ENCODE peak calls at places on chromosomes 1 and 21, in six cellular contexts. X, L, J, Z, T and N are unnamed samples.

GRCh38 chr1:84078108-84078823 is 65.8 kb upstream of the PRKACB start:
- DNase-seq in X (peak; percentile 91), L (no peak), J (no peak), Z (no peak), T (peak; percentile 57), N (no peak)

GRCh38 chr1:38891753-38892152 is 10.4 kb upstream of the GJA9 start:
- DNase-seq in X (peak; percentile 76), L (no peak), J (no peak), Z (no peak), T (no peak), N (peak; percentile 24)

GRCh38 chr1:226482975-226483660 is 65.4 kb upstream of the STUM start:
- DNase-seq in X (peak; percentile 62), L (peak; percentile 65), J (no peak), Z (no peak), T (no peak), N (peak; percentile 20)

GRCh38 chr1:24830680-24831272 is 85.5 kb downstream of the CLIC4 start:
- DNase-seq in X (no peak), L (peak; percentile 53), J (no peak), Z (no peak), T (no peak), N (peak; percentile 64)

GRCh38 chr1:169890761-169891538 is 2.7 kb downstream of the SCYL3 start:
- DNase-seq in X (peak; percentile 65), L (no peak), J (no peak), Z (no peak), T (no peak), N (no peak)

GRCh38 chr1:232377494-232377770 is 252.5 kb downstream of the SIPA1L2 start:
- DNase-seq in X (no peak), L (no peak), J (no peak), Z (no peak), T (no peak), N (no peak)

GRCh38 chr1:94384485-94385353 is 33.5 kb upstream of the ABCD3 start:
- DNase-seq in X (no peak), L (peak; percentile 24), J (peak; percentile 50), Z (no peak), T (no peak), N (peak; percentile 2)

GRCh38 chr1:159915571-159916239 is 9.6 kb downstream of the TAGLN2 start:
- DNase-seq in X (peak; percentile 72), L (no peak), J (no peak), Z (no peak), T (no peak), N (no peak)

GRCh38 chr1:31792541-31792940 is 23.3 kb downstream of the SPOCD1 start:
- DNase-seq in X (no peak), L (no peak), J (no peak), Z (no peak), T (no peak), N (no peak)

GRCh38 chr1:225817611-225818061 is 7.7 kb downstream of the EPHX1 start:
- DNase-seq in X (peak; percentile 77), L (no peak), J (no peak), Z (peak; percentile 65), T (peak; percentile 91), N (no peak)

DNA sequence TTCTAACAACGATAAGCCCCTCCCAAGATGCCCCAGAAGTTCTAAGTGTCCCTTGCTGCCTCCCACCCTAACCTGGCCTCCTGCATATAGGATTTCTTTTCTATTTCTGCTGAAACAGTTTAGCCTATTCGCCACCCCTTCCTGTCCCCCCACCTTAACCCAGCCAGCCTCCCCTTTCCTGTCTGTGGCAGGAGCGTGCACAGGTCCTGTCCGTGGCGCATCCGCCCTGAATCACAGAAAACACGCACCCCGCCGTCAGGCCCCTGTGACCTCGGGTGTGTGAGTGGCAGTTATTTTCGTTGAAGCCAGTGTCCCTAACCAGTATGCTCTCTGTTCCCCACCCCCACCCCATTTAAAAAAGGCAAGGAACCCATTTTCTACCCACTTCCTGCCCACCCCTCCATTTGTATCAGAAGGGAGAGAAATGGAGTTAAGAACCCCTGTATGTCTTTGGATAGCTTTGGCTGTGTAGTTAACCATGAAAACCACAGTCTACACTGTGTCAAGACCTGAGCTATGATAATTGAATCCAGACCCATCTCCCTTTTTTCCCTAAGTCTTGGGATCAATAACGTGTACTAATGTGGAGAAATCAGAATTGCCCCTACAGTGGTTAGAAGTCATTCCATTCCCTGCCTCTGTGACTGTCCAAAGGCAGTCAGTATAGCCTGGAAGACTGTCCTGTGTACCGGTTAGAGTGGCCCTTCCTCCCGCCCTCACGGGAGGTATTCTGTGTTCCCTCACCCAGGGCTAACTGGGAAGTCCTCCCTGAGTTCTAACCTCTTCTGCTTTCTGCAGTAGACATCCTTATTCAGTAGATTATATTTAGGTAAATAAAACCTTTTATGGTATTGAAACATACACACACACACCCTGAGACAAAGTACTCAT is 1.8 kb downstream of the PLEKHO1 start:
- DNase-seq in X (no peak), L (peak; percentile 42), J (peak; percentile 87), Z (no peak), T (no peak), N (no peak)
- H3K4me1 ChIP-seq in X (no peaks in the 10 kb centered on the region), L (peaks cover 18% of the 10 kb centered on the region), J (peaks cover 33% of the 10 kb centered on the region), Z (peaks cover 60% of the 10 kb centered on the region), T (peaks cover 13% of the 10 kb centered on the region), N (peaks cover 21% of the 10 kb centered on the region)

GRCh38 chr1:174266476-174266875 is 107.2 kb downstream of the RABGAP1L start:
- DNase-seq in X (no peak), L (no peak), J (no peak), Z (no peak), T (no peak), N (no peak)
- H3K4me1 ChIP-seq in X (no peaks in the 10 kb centered on the region), L (peaks cover 5% of the 10 kb centered on the region), J (no peaks in the 10 kb centered on the region), Z (peaks cover 41% of the 10 kb centered on the region), T (no peaks in the 10 kb centered on the region), N (peaks cover 7% of the 10 kb centered on the region)

DNA sequence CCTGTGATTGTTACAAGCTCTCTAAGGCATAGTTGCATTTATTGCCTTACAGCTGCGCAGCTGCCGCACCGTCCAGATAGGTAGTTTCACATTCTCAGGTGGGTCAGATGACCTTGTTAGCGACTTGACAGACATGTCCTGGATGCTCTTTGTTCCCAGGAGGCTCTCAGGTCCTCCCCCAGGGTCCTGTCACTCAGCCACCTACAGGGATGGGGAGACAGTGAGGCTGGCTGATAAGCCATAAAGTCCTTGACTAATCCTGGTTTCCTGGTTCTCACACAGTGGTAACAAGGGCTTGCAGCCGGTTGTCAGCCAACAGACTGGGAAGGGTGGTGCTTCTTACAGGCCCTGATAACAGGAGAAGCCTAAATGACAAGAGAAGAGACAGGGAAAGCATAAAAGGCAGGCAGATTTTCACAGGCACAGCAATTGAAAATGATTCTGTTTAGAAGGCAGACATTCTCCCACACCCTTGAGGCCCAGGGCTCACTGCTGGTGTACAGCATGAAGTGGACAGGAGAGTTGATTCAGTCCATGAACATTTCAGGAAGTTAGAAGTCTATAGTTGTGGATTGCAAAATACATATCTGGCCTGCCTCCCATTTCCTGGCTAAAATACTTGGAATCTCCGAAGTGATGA is 2.9 kb downstream of the ARF1 start:
- DNase-seq in X (peak; percentile 91), L (no peak), J (no peak), Z (peak; percentile 21), T (no peak), N (peak; percentile 49)
- H3K4me1 ChIP-seq in X (peaks cover 29% of the 10 kb centered on the region), L (peaks cover 43% of the 10 kb centered on the region), J (peaks cover 77% of the 10 kb centered on the region), Z (peaks cover 94% of the 10 kb centered on the region), T (peaks cover 68% of the 10 kb centered on the region), N (peaks cover 24% of the 10 kb centered on the region)

GRCh38 chr1:92483442-92484170 is 3.1 kb downstream of the GFI1 start:
- DNase-seq in X (peak; percentile 85), L (peak; percentile 49), J (peak; percentile 61), Z (no peak), T (no peak), N (peak; percentile 66)

GRCh38 chr1:92481598-92482403 is 4.9 kb downstream of the GFI1 start:
- DNase-seq in X (peak; percentile 66), L (peak; percentile 41), J (no peak), Z (no peak), T (no peak), N (peak; percentile 59)

GRCh38 chr1:92480813-92481597 is 5.7 kb downstream of the GFI1 start:
- DNase-seq in X (peak; percentile 81), L (peak; percentile 55), J (no peak), Z (no peak), T (no peak), N (peak; percentile 64)

GRCh38 chr1:92482665-92483441 is 3.9 kb downstream of the GFI1 start:
- DNase-seq in X (peak; percentile 82), L (peak; percentile 58), J (peak; percentile 74), Z (no peak), T (no peak), N (peak; percentile 58)

DNA sequence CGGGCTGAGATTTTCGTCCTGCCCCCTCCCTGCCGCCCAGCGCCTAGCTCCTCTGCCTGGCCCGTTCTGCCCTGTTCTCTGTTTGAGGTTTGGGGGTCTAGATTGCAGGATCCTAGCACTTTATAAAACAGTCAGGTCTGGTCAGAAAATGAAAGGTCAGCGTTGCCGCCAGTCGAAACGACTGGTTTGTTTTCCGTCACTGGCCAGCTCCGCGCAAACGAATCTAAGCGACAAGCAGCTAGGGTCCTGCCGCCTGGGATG is 4.4 kb downstream of the GFI1 start:
- DNase-seq in X (no peak), L (no peak), J (no peak), Z (no peak), T (no peak), N (no peak)
- H3K4me1 ChIP-seq in X (peaks cover 19% of the 10 kb centered on the region), L (no peaks in the 10 kb centered on the region), J (peaks cover 42% of the 10 kb centered on the region), Z (peaks cover 68% of the 10 kb centered on the region), T (peaks cover 38% of the 10 kb centered on the region), N (peaks cover 56% of the 10 kb centered on the region)

GRCh38 chr1:42936309-42937078 is 22.2 kb downstream of the SLC2A1 start:
- DNase-seq in X (peak; percentile 69), L (no peak), J (no peak), Z (no peak), T (peak; percentile 64), N (no peak)
- H3K4me1 ChIP-seq in X (peaks cover 3% of the 10 kb centered on the region), L (peaks cover 30% of the 10 kb centered on the region), J (peaks cover 79% of the 10 kb centered on the region), Z (peaks cover 79% of the 10 kb centered on the region), T (peaks cover 24% of the 10 kb centered on the region), N (peaks cover 12% of the 10 kb centered on the region)

GRCh38 chr21:42340187-42340586 is 10.6 kb downstream of the TFF2 start:
- DNase-seq in X (peak; percentile 24), L (no peak), J (no peak), Z (no peak), T (peak; percentile 10), N (no peak)

GRCh38 chr21:42343556-42343955 is 7.2 kb downstream of the TFF2 start:
- DNase-seq in X (peak; percentile 22), L (no peak), J (peak; percentile 29), Z (no peak), T (no peak), N (no peak)

GRCh38 chr21:42343963-42344510 is 6.8 kb downstream of the TFF2 start:
- DNase-seq in X (peak; percentile 9), L (no peak), J (peak; percentile 34), Z (no peak), T (peak; percentile 1), N (no peak)

GRCh38 chr21:42341776-42342542 is 8.8 kb downstream of the TFF2 start:
- DNase-seq in X (peak; percentile 35), L (no peak), J (peak; percentile 23), Z (no peak), T (no peak), N (no peak)

GRCh38 chr21:42343101-42343500 is 7.7 kb downstream of the TFF2 start:
- DNase-seq in X (peak; percentile 24), L (no peak), J (peak; percentile 36), Z (no peak), T (no peak), N (no peak)
- H3K4me1 ChIP-seq in X (peaks cover 3% of the 10 kb centered on the region), L (no peaks in the 10 kb centered on the region), J (peaks cover 6% of the 10 kb centered on the region), Z (no peaks in the 10 kb centered on the region), T (no peaks in the 10 kb centered on the region), N (peaks cover 3% of the 10 kb centered on the region)